ENCODE peak calls at places on chromosome 18, in five cellular contexts. S is choroid plexus epithelial cell, P is testis, A is mucosa of descending colon, Z is AG09309. W is an unnamed sample.

GRCh38 chr18:7017013-7017412 is 100.6 kb downstream of the LAMA1 start:
- DNase-seq in S (no peak), A (no peak), Z (no peak), P (no peak), W (no peak)

GRCh38 chr18:27411911-27412310 is 226.8 kb upstream of the CHST9 start:
- DNase-seq in P (no peak), S (peak; percentile 21), A (no peak), Z (no peak), W (no peak)

GRCh38 chr18:715626-716025 is 3.2 kb upstream of the ENOSF1 start:
- DNase-seq in A (no peak), Z (peak; percentile 80), S (peak; percentile 31), P (no peak), W (peak; percentile 60)

GRCh38 chr18:50819027-50819726 is 639 bp downstream of the MRO start:
- DNase-seq in P (peak; percentile 60), A (peak; percentile 70), S (no peak), Z (no peak), W (no peak)

GRCh38 chr18:50111398-50111797 is 83.5 kb downstream of the MYO5B start:
- DNase-seq in S (no peak), P (no peak), A (no peak), Z (no peak), W (no peak)

GRCh38 chr18:3995476-3996102 is 459.5 kb downstream of the DLGAP1 start:
- DNase-seq in A (no peak), P (peak; percentile 84), Z (peak; percentile 38), S (peak; percentile 81), W (peak; percentile 76)

GRCh38 chr18:57833441-57834101 is 30.5 kb upstream of the ATP8B1 start:
- DNase-seq in A (no peak), Z (no peak), S (peak; percentile 54), P (no peak), W (no peak)

GRCh38 chr18:28404721-28405120 is 227.8 kb upstream of the CDH2 start:
- DNase-seq in A (no peak), S (no peak), Z (no peak), P (no peak), W (no peak)

GRCh38 chr18:42412896-42413295 is 457.9 kb downstream of the PIK3C3 start:
- DNase-seq in Z (no peak), A (no peak), S (peak; percentile 42), P (no peak), W (no peak)

GRCh38 chr18:3679254-3679653 is 229.3 kb downstream of the TGIF1 start:
- DNase-seq in S (no peak), A (no peak), Z (no peak), P (no peak), W (no peak)

GRCh38 chr18:28032177-28032576 is 144.8 kb downstream of the CDH2 start:
- DNase-seq in S (no peak), Z (no peak), P (no peak), A (no peak), W (no peak)

GRCh38 chr18:63298393-63299015 is 21.1 kb downstream of the BCL2 start:
- DNase-seq in A (no peak), P (no peak), S (no peak), Z (no peak), W (no peak)

GRCh38 chr18:59208602-59209001 is 11.4 kb upstream of the GRP start:
- DNase-seq in Z (no peak), A (no peak), P (no peak), S (no peak), W (no peak)

GRCh38 chr18:2978208-2978607 is 34.7 kb downstream of the LPIN2 start:
- DNase-seq in P (no peak), A (no peak), S (peak; percentile 70), Z (no peak), W (peak; percentile 44)

GRCh38 chr18:46097378-46097852 is 681 bp downstream of the ATP5F1A start:
- DNase-seq in P (no peak), Z (no peak), S (no peak), A (no peak), W (no peak)

GRCh38 chr18:52636536-52636935 is 296.5 kb downstream of the DCC start:
- DNase-seq in P (peak; percentile 50), Z (no peak), A (peak; percentile 20), S (no peak), W (no peak)

GRCh38 chr18:79139206-79139605 is 70.0 kb downstream of the ATP9B start:
- DNase-seq in A (no peak), P (no peak), S (no peak), Z (no peak), W (no peak)

GRCh38 chr18:24627644-24628315 is 167.3 kb downstream of the HRH4 start:
- DNase-seq in S (no peak), A (no peak), P (no peak), Z (no peak), W (no peak)

GRCh38 chr18:111292-112014 is 46.9 kb upstream of the USP14 start:
- DNase-seq in P (peak; percentile 67), Z (no peak), S (peak; percentile 43), A (peak; percentile 86), W (no peak)

GRCh38 chr18:24922491-24922890 is 429.5 kb downstream of the ZNF521 start:
- DNase-seq in A (no peak), Z (no peak), S (no peak), P (no peak), W (no peak)

GRCh38 chr18:73691118-73691517 is 456.5 kb downstream of the FBXO15 start:
- DNase-seq in Z (peak; percentile 66), S (peak; percentile 80), A (no peak), P (no peak), W (no peak)

GRCh38 chr18:42086288-42086687 is 131.3 kb downstream of the PIK3C3 start:
- DNase-seq in P (no peak), Z (no peak), A (no peak), S (peak; percentile 11), W (no peak)

GRCh38 chr18:5463390-5463789 is 80.4 kb downstream of the EPB41L3 start:
- DNase-seq in A (no peak), P (peak; percentile 31), Z (peak; percentile 48), S (peak; percentile 99), W (no peak)

GRCh38 chr18:28161608-28162599 is 15.0 kb downstream of the CDH2 start:
- DNase-seq in S (no peak), A (no peak), P (no peak), Z (no peak), W (no peak)

GRCh38 chr18:3447035-3447894 is 2.7 kb upstream of the TGIF1 start:
- DNase-seq in P (peak; percentile 70), S (peak; percentile 85), A (peak; percentile 74), Z (no peak), W (no peak)

GRCh38 chr18:67517224-67517765 is 775 bp upstream of the DSEL start:
- DNase-seq in S (no peak), P (peak; percentile 23), Z (no peak), A (peak; percentile 23), W (no peak)

GRCh38 chr18:3596324-3597158 is 146.6 kb downstream of the TGIF1 start:
- DNase-seq in S (peak; percentile 36), P (peak; percentile 86), Z (no peak), A (peak; percentile 76), W (no peak)

GRCh38 chr18:35934891-35935290 is 37.6 kb upstream of the RMP24 start:
- DNase-seq in P (no peak), A (no peak), S (no peak), Z (no peak), W (no peak)

GRCh38 chr18:46250084-46250811 is 146.1 kb downstream of the HAUS1 start:
- DNase-seq in Z (peak; percentile 34), P (no peak), S (peak; percentile 96), A (no peak), W (peak; percentile 82)

GRCh38 chr18:45139478-45139877 is 458.8 kb downstream of the SETBP1 start:
- DNase-seq in Z (no peak), P (no peak), S (no peak), A (no peak), W (no peak)

GRCh38 chr18:1539276-1539675 is 634.6 kb downstream of the ADCYAP1 start:
- DNase-seq in A (no peak), S (no peak), Z (no peak), P (no peak), W (no peak)

GRCh38 chr18:36107477-36107876 is 21.7 kb downstream of the SLC39A6 start:
- DNase-seq in S (no peak), P (no peak), Z (no peak), A (no peak), W (no peak)

GRCh38 chr18:79988925-79989361 is 580 bp upstream of the TXNL4A start:
- DNase-seq in P (peak; percentile 64), Z (no peak), S (peak; percentile 72), A (no peak), W (no peak)

GRCh38 chr18:3931542-3932112 is 481.7 kb downstream of the TGIF1 start:
- DNase-seq in A (no peak), Z (no peak), S (no peak), P (no peak), W (no peak)

DNA sequence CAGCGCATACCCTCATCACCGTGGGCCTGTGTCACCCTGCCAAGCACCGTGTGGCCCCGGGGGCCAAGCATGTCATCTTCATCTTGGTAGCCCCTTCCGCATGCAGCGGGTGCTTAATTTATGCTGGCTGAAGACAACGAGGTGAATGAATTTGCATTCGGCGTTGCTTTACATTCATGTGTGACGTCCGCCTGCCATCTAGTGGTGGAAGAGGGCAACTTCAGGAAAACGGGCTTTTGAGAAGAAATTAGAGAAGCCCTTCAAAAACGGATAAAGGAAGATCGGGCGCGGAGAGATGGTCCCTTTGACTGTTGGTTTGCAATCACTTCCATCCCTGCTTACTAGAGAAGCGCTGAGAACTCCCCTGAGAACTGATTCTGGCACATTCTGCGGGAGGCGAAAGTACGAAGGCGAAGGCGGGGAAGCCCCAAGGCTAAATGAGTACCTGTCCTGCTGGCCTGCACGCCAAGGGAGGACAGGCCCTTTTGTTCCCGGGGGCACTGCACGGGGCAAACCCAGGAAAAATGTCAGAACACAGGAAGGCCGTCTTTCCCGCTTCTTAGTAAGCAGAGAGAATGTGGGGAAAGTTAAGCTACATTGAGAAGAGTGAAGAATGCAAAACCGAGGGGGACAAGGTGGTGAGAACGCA is 145.9 kb downstream of the ZNF516 start:
- DNase-seq in A (peak; percentile 59), S (peak; percentile 82), Z (no peak), P (peak; percentile 88), W (peak; percentile 68)
- H3K4me3 ChIP-seq in A (no peak overlapping the region), S (peak overlapping the region; percentile 22), Z (no peak overlapping the region), P (no peak overlapping the region), W (peak overlapping the region; percentile 4)

GRCh38 chr18:48940854-48941531 is 9.8 kb downstream of the SMAD7 start:
- DNase-seq in Z (no peak), P (no peak), A (peak; percentile 48), S (no peak), W (no peak)
- H3K4me3 ChIP-seq in Z (no peak overlapping the region), P (no peak overlapping the region), A (no peak overlapping the region), S (no peak overlapping the region), W (no peak overlapping the region)

DNA sequence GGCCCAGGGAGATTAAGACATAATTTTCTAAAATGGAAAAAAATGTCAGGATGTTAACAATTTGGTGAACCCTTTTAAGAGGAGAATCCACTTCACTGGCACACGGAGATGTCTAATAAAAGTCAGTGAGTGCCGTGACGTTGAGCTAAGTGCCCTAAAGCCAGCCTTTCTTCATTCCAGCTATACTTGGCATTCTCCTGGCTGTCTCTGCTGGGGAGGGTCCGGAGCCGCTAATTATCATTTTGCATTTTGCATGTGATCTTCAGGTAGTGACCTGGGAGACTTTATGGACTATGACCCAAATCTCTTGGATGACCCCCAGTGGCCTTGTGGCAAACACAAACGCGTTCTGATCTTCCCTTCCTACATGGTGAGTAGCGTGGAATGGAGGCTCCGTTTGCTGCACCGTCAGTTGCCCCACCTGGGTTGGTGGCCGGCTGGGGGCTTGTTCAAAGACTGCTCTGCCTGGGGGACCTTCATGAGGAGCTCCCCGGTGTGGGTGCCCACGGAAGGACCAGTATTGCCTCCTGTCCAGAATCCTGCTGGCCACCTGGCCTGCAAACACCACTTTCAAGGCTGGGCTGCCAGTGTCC is 101.7 kb downstream of the CABLES1 start:
- DNase-seq in A (no peak), S (no peak), Z (no peak), P (no peak), W (no peak)
- H3K4me3 ChIP-seq in A (no peak overlapping the region), S (no peak overlapping the region), Z (no peak overlapping the region), P (no peak overlapping the region), W (no peak overlapping the region)

GRCh38 chr18:9530226-9531009 is 55.1 kb downstream of the RALBP1 start:
- DNase-seq in P (no peak), S (peak; percentile 20), Z (no peak), A (no peak), W (no peak)
- H3K4me3 ChIP-seq in P (no peak overlapping the region), S (no peak overlapping the region), Z (no peak overlapping the region), A (no peak overlapping the region), W (no peak overlapping the region)

W was measured in astrocyte of the cerebellum.